ENCODE peak calls at places on chromosome 14, in five cellular contexts. C is HCT116, K is MM.1S, M is GM23338, I is PC-3. W is an unnamed sample. For H3K27me3, the result is how much of the 10 kb centered on the place peaks cover.

GRCh38 chr14:80618751-80619329 is 322.7 kb downstream of the CEP128 start:
- DNase-seq in C (no peak), K (no peak), M (no peak), I (no peak), W (no peak)

GRCh38 chr14:72839351-72839750 is 54.5 kb downstream of the DPF3 start:
- DNase-seq in C (no peak), K (no peak), M (no peak), I (no peak), W (no peak)

GRCh38 chr14:71181215-71182003 is 274.1 kb downstream of the PCNX1 start:
- DNase-seq in C (no peak), K (no peak), M (no peak), I (no peak), W (peak)

GRCh38 chr14:102086346-102086971 is 385 bp downstream of the HSP90AA1 start:
- DNase-seq in C (no peak), K (peak), M (peak), I (peak), W (peak)

GRCh38 chr14:78606111-78606510 is 435.9 kb downstream of the NRXN3 start:
- DNase-seq in C (no peak), K (no peak), M (no peak), I (no peak), W (peak)

GRCh38 chr14:60561845-60562746 is 53.1 kb downstream of the SIX6 start:
- DNase-seq in C (peak), K (peak), M (peak), I (peak), W (peak)

GRCh38 chr14:71142375-71143038 is 235.2 kb downstream of the PCNX1 start:
- DNase-seq in C (no peak), K (peak), M (no peak), I (peak), W (peak)

GRCh38 chr14:34539407-34540180 is at the start of gene EAPP:
- DNase-seq in C (peak), K (peak), M (peak), I (peak), W (peak)

GRCh38 chr14:35346738-35347322 is 54.6 kb downstream of the PSMA6 start:
- DNase-seq in C (no peak), K (no peak), M (no peak), I (no peak), W (no peak)

GRCh38 chr14:56885795-56886194 is 75.5 kb upstream of the OTX2 start:
- DNase-seq in C (no peak), K (no peak), M (peak), I (no peak), W (no peak)

GRCh38 chr14:74179775-74180354 is 59.4 kb upstream of the VSX2 start:
- DNase-seq in C (no peak), K (no peak), M (no peak), I (no peak), W (no peak)

GRCh38 chr14:32998433-32998832 is 59.8 kb downstream of the NPAS3 start:
- DNase-seq in C (no peak), K (no peak), M (peak), I (peak), W (peak)

GRCh38 chr14:64636208-64636979 is 67.8 kb upstream of the PLEKHG3 start:
- DNase-seq in C (peak), K (peak), M (peak), I (peak), W (peak)

DNA sequence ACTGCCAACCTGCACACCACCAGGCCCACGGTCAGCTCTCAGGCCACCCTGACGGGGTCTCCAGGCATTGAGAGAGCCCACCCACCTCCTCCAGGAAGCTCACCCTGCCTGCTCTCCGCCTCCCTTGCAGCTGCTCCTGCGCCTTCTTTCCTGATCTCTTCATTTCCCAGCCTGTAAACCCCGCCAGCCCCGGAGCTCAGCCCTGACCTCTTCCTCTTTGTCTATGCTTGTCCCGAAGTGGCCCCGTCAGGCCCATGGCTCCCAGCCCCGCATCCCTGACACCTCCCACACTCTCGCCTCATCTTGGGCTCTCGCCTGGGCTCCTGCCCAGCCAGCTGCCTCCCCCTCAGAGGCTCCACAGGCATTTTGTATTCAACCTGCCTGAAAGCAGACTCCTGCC is 139.3 kb downstream of the CALM1 start:
- DNase-seq in C (no peak), K (no peak), M (no peak), I (no peak), W (peak)
- H3K27ac ChIP-seq in C (no peak), K (no peak), M (no peak), I (no peak), W (no peak)

GRCh38 chr14:25006961-25007795 is 42.8 kb downstream of the STXBP6 start:
- DNase-seq in C (no peak), K (no peak), M (no peak), I (peak), W (peak)
- TF ChIP-seq EZH2phosphoT487 in C (no peak), K (no peak), M (no peak), I (no peak), W (no peak)

DNA sequence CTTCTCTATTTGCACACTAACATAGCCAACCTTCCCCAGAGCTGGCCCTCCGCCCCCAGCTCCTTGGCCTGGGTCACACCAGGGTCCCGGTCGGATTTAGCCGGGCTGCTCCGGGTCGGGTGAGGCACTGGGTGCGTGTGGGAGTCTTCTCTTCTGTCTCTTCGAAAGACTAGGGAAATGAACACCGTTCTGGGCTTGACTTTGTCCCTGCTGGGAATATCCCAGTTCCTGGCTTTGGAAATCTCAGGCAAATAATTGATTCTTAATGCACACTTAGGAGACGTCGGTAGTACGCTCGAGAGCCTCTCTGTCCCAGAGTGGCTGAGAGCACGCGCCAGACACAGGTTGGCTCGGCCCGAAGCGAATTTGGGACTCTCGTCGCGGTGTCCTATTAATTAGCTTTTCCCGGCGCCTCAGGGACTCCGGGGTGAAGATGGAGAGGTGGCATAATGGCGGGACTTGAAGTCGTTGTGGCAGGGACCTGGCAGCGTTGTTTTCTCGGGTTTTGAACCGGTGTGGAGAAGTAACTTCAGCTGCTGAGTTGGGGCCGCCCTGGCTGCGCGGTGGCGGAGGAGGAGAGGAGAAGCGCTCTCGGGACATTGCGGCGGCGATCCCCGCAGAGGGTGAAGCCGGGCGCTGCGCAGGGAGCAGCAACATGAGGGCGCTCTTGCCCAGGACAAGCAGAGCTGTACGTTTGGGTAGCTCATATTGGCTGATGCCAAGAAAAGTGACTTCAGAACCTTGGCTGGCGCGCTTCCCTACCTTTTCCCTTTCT is 7.5 kb downstream of the FOXG1 start:
- DNase-seq in C (no peak), K (no peak), M (peak), I (no peak), W (peak)
- H3K27me3 ChIP-seq in C (under half), K (under half), M (half or more), I (half or more), W (half or more)

GRCh38 chr14:54174437-54174836 is 217.8 kb upstream of the BMP4 start:
- DNase-seq in C (no peak), K (no peak), M (no peak), I (no peak), W (no peak)
- H3K27ac ChIP-seq in C (peak), K (no peak), M (no peak), I (no peak), W (no peak)

DNA sequence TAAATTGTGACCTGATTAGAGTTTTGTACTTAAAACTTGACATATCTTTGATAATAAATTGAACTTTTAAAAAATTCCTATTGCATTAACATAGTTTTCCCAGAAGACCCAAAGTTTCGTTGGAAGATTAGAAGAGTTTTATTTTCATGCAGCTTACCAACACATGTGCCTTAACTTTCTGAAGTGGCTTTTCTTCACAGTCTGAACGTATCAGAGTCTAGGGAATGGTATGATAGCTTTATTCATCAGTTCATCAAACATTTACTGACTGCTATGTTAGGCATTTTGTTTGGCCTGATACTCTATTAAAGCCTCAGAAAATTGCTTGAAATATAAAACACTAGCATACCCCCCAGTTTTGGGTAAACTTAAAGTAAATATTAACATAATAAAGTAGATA is 65.2 kb downstream of the MARK3 start:
- DNase-seq in C (no peak), K (no peak), M (no peak), I (no peak), W (peak)
- TF ChIP-seq EZH2phosphoT487 in C (no peak), K (no peak), M (no peak), I (no peak), W (no peak)

GRCh38 chr14:99870617-99871016 is 77.4 kb downstream of the EML1 start:
- DNase-seq in C (no peak), K (no peak), M (no peak), I (no peak), W (no peak)

GRCh38 chr14:99875421-99875820 is 82.2 kb downstream of the EML1 start:
- DNase-seq in C (no peak), K (no peak), M (no peak), I (no peak), W (no peak)

GRCh38 chr14:99871771-99872170 is 78.6 kb downstream of the EML1 start:
- DNase-seq in C (no peak), K (no peak), M (no peak), I (no peak), W (no peak)

GRCh38 chr14:99873653-99874052 is 80.4 kb downstream of the EML1 start:
- DNase-seq in C (no peak), K (no peak), M (no peak), I (no peak), W (no peak)

GRCh38 chr14:99872786-99873440 is 79.7 kb downstream of the EML1 start:
- DNase-seq in C (no peak), K (no peak), M (peak), I (no peak), W (no peak)
- H3K27me3 ChIP-seq in C (under half), K (under half), M (under half), I (under half), W (under half)

GRCh38 chr14:31580234-31580633 is 19.0 kb downstream of the NUBPL start:
- DNase-seq in C (no peak), K (no peak), M (no peak), I (no peak), W (no peak)

GRCh38 chr14:31576949-31577348 is 15.7 kb downstream of the NUBPL start:
- DNase-seq in C (no peak), K (no peak), M (no peak), I (no peak), W (no peak)

GRCh38 chr14:31578792-31579191 is 17.6 kb downstream of the NUBPL start:
- DNase-seq in C (no peak), K (no peak), M (no peak), I (no peak), W (no peak)

GRCh38 chr14:31582286-31582691 is 21.1 kb downstream of the NUBPL start:
- DNase-seq in C (no peak), K (no peak), M (no peak), I (no peak), W (peak)

GRCh38 chr14:31578266-31578665 is 17.1 kb downstream of the NUBPL start:
- DNase-seq in C (no peak), K (no peak), M (no peak), I (no peak), W (peak)
- H3K27ac ChIP-seq in C (no peak), K (no peak), M (no peak), I (no peak), W (no peak)

DNA sequence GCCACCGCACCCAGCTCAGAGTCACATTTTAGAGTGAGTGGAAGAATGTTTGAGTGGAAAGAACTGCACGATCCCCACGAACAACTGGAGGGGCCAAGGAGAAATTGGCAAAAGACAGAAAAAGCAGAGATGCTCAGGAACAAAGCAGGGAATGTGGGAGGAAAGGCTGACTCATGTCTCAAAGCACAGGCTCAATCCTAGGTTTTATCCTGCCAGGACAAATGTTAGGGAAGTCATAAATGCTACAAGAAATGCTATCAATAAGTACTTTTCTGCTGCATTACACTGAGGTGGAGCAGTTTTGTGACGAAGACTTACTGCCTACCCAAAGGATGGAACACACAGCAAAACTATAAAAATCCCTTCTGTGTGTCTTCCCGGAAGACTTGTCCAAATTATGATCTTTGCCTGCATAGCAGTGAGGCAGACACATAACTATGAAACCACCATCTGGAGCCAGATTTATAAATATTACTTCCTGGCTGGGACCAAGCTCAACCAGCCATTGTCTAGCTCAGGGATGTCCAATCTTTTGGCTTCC is 26.7 kb downstream of the NIN start:
- DNase-seq in C (no peak), K (no peak), M (no peak), I (no peak), W (peak)
- TF ChIP-seq EZH2phosphoT487 in C (no peak), K (no peak), M (no peak), I (no peak), W (no peak)

GRCh38 chr14:94773682-94774211 is 3.8 kb upstream of the GSC start:
- DNase-seq in C (no peak), K (no peak), M (peak), I (no peak), W (no peak)
- H3K27me3 ChIP-seq in C (under half), K (under half), M (half or more), I (under half), W (under half)